ENCODE peak calls at places on chromosomes 13 and 19, in nine cellular contexts. X is AG04449, U is RWPE2, H is BJ, P is left ventricle myocardium inferior, S is GM12865, I is colonic mucosa, L is uterus, T is ascending aorta. W is an unnamed sample.

GRCh38 chr19:1864480-1865171 is 1.2 kb upstream of the KLF16 start:
- DNase-seq in H (no peak), U (no peak), X (no peak), P (peak), L (peak), T (no peak), S (peak), I (peak), W (no peak)

GRCh38 chr13:28540612-28541011 is 45.7 kb upstream of the FLT1 start:
- DNase-seq in X (no peak), H (no peak), I (no peak), L (no peak), T (no peak), P (no peak), U (no peak), S (peak), W (no peak)

GRCh38 chr19:23943411-23943810 is 28.7 kb downstream of the ZNF726 start:
- DNase-seq in U (no peak), P (no peak), X (no peak), H (no peak), I (no peak), T (no peak), S (no peak), L (no peak), W (no peak)

GRCh38 chr19:54179921-54180452 is 7.0 kb upstream of the TMC4 start:
- DNase-seq in H (no peak), P (no peak), T (no peak), X (no peak), I (peak), L (no peak), U (no peak), S (no peak), W (no peak)

GRCh38 chr19:37355901-37356300 is 15.0 kb upstream of the ZNF527 start:
- DNase-seq in X (no peak), H (no peak), T (no peak), L (no peak), S (no peak), U (no peak), I (no peak), P (no peak), W (no peak)

GRCh38 chr13:76991432-76991795 is 467 bp upstream of the CLN5 start:
- DNase-seq in X (no peak), L (no peak), I (peak), U (no peak), S (peak), P (no peak), T (peak), H (no peak), W (no peak)

GRCh38 chr13:30708541-30708940 is 26.8 kb upstream of the ALOX5AP start:
- DNase-seq in I (no peak), X (no peak), T (no peak), H (no peak), U (no peak), L (no peak), S (no peak), P (no peak), W (no peak)

GRCh38 chr13:98681017-98681416 is 71.5 kb downstream of the SLC15A1 start:
- DNase-seq in T (no peak), S (no peak), X (no peak), L (no peak), U (no peak), I (no peak), H (no peak), P (no peak), W (no peak)

GRCh38 chr13:106520205-106521004 is 15.1 kb downstream of the EFNB2 start:
- DNase-seq in L (no peak), P (no peak), S (no peak), I (no peak), H (no peak), U (no peak), T (no peak), X (no peak), W (no peak)

GRCh38 chr13:98983182-98983581 is 5.3 kb upstream of the DOCK9 start:
- DNase-seq in T (no peak), P (no peak), L (no peak), H (no peak), S (no peak), I (no peak), U (no peak), X (no peak), W (no peak)

GRCh38 chr13:35592457-35592856 is 116.0 kb upstream of the MAB21L1 start:
- DNase-seq in U (no peak), L (no peak), X (no peak), S (no peak), I (no peak), H (no peak), T (no peak), P (no peak), W (no peak)

GRCh38 chr19:18156841-18157464 is 4.0 kb downstream of the PIK3R2 start:
- DNase-seq in S (no peak), P (peak), L (peak), U (peak), X (peak), T (no peak), H (no peak), I (peak), W (no peak)

GRCh38 chr13:112851107-112852046 is 117.6 kb upstream of the MCF2L start:
- DNase-seq in T (no peak), L (no peak), X (no peak), S (no peak), I (no peak), H (no peak), P (no peak), U (no peak), W (no peak)

GRCh38 chr13:45820106-45820838 is 31.3 kb downstream of the SIAH3 start:
- DNase-seq in P (no peak), S (no peak), L (no peak), H (no peak), I (no peak), X (no peak), T (no peak), U (no peak), W (no peak)

GRCh38 chr13:111394211-111394922 is 73.9 kb downstream of the TEX29 start:
- DNase-seq in P (no peak), X (no peak), L (no peak), S (no peak), T (no peak), I (no peak), H (no peak), U (no peak), W (no peak)

GRCh38 chr19:17504030-17504429 is 7.4 kb upstream of the PGLS start:
- DNase-seq in T (no peak), U (no peak), X (no peak), I (no peak), S (no peak), H (no peak), P (no peak), L (no peak), W (no peak)

GRCh38 chr19:17327654-17328516 is 6.8 kb downstream of the ANO8 start:
- DNase-seq in L (peak), U (no peak), H (no peak), S (peak), P (no peak), I (peak), T (no peak), X (no peak), W (no peak)

GRCh38 chr13:34765446-34766180 is 176.5 kb upstream of the NBEA start:
- DNase-seq in I (no peak), H (no peak), X (no peak), U (no peak), L (no peak), T (no peak), S (no peak), P (no peak), W (no peak)

GRCh38 chr19:11987405-11988231 is 22.8 kb downstream of the ZNF763 start:
- DNase-seq in P (peak), T (peak), L (peak), I (peak), U (peak), H (peak), X (no peak), S (peak), W (peak)

GRCh38 chr19:20044663-20045062 is 5.4 kb upstream of the ZNF682 start:
- DNase-seq in U (no peak), S (no peak), P (no peak), H (no peak), X (no peak), I (no peak), L (no peak), T (no peak), W (no peak)

GRCh38 chr19:29040951-29041350 is 172.0 kb downstream of the UQCRFS1 start:
- DNase-seq in X (no peak), H (no peak), P (no peak), T (no peak), U (no peak), L (no peak), S (no peak), I (no peak), W (no peak)

GRCh38 chr13:41917641-41918040 is 43.3 kb downstream of the VWA8 start:
- DNase-seq in T (no peak), P (no peak), L (no peak), U (no peak), X (peak), H (peak), I (no peak), S (peak), W (no peak)

GRCh38 chr19:10936661-10937084 is 8.1 kb downstream of the TIMM29 start:
- DNase-seq in P (no peak), T (no peak), I (peak), U (no peak), X (peak), L (no peak), H (peak), S (peak), W (peak)

GRCh38 chr19:49151339-49152217 is 3.6 kb downstream of the HRC start:
- DNase-seq in I (peak), T (no peak), H (no peak), S (peak), P (peak), U (peak), X (no peak), L (no peak), W (no peak)

GRCh38 chr13:85419611-85420010 is 379.6 kb downstream of the SLITRK6 start:
- DNase-seq in S (no peak), T (no peak), P (no peak), U (no peak), H (no peak), I (no peak), L (no peak), X (no peak), W (no peak)

GRCh38 chr13:78599911-78600310 is 3.4 kb downstream of the POU4F1 start:
- DNase-seq in L (no peak), P (no peak), X (no peak), T (no peak), I (no peak), S (no peak), H (no peak), U (no peak), W (no peak)

GRCh38 chr13:25180795-25181537 is 8.9 kb upstream of the AMER2 start:
- DNase-seq in S (peak), I (no peak), X (no peak), T (no peak), H (no peak), P (no peak), L (no peak), U (no peak), W (no peak)

GRCh38 chr13:26053418-26053980 is 1.7 kb upstream of the SHISA2 start:
- DNase-seq in S (no peak), T (no peak), U (no peak), L (no peak), P (no peak), X (no peak), I (no peak), H (no peak), W (no peak)

DNA sequence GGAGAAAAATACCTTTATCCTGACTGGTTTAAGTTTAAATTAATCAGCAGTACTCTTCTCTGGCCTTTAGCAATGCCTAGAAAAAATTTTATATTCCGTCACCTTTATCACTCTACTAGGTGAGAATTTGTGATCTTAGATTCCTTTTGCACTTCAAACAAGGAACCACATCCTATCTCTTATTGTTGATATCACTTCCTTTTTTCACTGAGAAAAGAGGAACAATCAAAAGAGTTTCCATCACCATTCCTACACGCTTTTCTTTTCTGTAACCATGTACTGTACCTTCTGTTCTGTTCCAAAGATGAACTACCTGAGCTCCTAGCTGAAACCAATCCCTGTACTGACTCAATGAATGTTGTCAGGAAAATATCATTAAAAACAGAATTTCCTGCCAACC is 1379.0 kb upstream of the MIR17HG start:
- DNase-seq in U (no peak), P (no peak), L (no peak), T (no peak), S (no peak), I (no peak), X (no peak), H (no peak), W (no peak)
- H3K4me3 ChIP-seq in U (no peak), P (no peak), L (no peak), T (no peak), S (no peak), I (no peak), X (no peak), H (no peak), W (no peak)

GRCh38 chr19:13154911-13155471 is 4.8 kb downstream of the IER2 start:
- DNase-seq in H (no peak), T (peak), P (peak), I (peak), X (no peak), S (peak), U (peak), L (peak), W (no peak)
- TF ChIP-seq CTCF in H (peak), T (no peak), P (no peak), I (no peak), X (peak), S (peak), U (peak), L (no peak), W (peak)

GRCh38 chr19:47331931-47332547 is at the start of gene C5AR2:
- DNase-seq in T (no peak), I (no peak), X (no peak), H (no peak), U (no peak), P (no peak), S (no peak), L (no peak), W (no peak)

GRCh38 chr19:47324502-47324901 is 7.5 kb upstream of the C5AR2 start:
- DNase-seq in T (no peak), L (no peak), I (no peak), H (no peak), P (peak), U (no peak), S (no peak), X (no peak), W (no peak)

GRCh38 chr19:47331490-47331889 is 485 bp upstream of the C5AR2 start:
- DNase-seq in T (no peak), U (no peak), I (no peak), L (no peak), P (no peak), S (no peak), X (no peak), H (no peak), W (no peak)

DNA sequence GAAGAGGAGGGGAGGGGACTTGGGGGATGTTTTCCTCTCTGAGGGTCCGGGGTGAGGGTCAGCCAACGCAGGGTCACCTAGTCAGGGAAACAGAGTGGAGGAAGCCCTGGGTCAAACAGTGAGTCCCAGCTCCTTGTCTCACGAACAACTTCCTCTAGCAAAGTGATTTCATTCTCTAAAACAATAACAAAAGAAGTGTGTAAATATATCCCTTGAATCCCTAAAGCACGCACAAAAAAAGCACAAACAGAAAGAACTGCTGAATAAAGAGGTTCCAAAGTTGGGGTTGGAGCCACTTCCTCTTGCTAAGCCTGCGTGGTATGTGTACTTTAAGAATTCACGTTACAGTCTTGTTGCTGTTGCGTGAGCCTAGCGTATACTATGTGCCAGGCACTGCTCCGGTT is 1.5 kb upstream of the C5AR2 start:
- DNase-seq in U (no peak), I (no peak), X (no peak), T (no peak), P (no peak), L (no peak), S (no peak), H (no peak), W (no peak)
- H3K4me3 ChIP-seq in U (no peak), I (no peak), X (no peak), T (no peak), P (peak), L (no peak), S (no peak), H (no peak), W (no peak)

DNA sequence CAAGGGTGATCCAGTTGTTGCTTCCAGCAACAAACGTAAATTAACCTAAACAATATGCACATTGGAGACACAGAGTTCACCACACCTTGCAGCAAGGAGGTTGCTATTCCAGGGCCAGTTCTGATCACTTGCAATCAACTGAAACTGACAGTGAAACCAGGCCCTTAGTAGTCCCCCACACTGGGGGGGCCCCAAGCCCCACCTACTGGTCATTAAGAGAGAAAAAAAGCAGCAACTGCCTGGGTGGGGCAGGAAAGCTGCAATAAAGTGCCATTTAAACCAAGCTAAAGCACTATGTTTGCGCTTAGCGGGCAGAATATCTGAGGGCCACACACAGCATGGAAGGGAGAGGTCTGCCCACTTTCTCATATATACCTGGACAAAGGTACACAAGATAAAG is 51.5 kb downstream of the ATP7B start:
- DNase-seq in S (peak), P (no peak), U (no peak), T (no peak), H (no peak), I (peak), X (no peak), L (no peak), W (no peak)
- TF ChIP-seq CTCF in S (no peak), P (peak), U (no peak), T (no peak), H (no peak), I (no peak), X (no peak), L (no peak), W (no peak)

GRCh38 chr13:80334582-80335260 is 6.2 kb downstream of the SPRY2 start:
- DNase-seq in S (no peak), X (no peak), P (no peak), T (no peak), I (no peak), L (no peak), H (no peak), U (no peak), W (no peak)
- H3K4me3 ChIP-seq in S (no peak), X (no peak), P (peak), T (no peak), I (no peak), L (no peak), H (no peak), U (no peak), W (no peak)